ENCODE peak calls at places on chromosomes 7 and 10, in four cellular contexts. One of them, this sample, is unnamed. For H3K4me1, the result is how much of the 10 kb centered on the place peaks cover.

GRCh38 chr7:80916770-80917681 is 1.8 kb downstream of the SEMA3C start:
- DNase-seq in CD4-positive, alpha-beta memory T cell: no peak
- DNase-seq in CD8-positive, alpha-beta memory T cell: no peak
- DNase-seq in transverse colon: no peak
- DNase-seq in this sample: no peak

GRCh38 chr7:128410092-128410665 is 397 bp upstream of the IMPDH1 start:
- DNase-seq in CD4-positive, alpha-beta memory T cell: peak
- DNase-seq in CD8-positive, alpha-beta memory T cell: peak
- DNase-seq in transverse colon: peak
- DNase-seq in this sample: no peak

GRCh38 chr10:30827531-30828120 is 198.1 kb upstream of the LYZL2 start:
- DNase-seq in CD4-positive, alpha-beta memory T cell: no peak
- DNase-seq in CD8-positive, alpha-beta memory T cell: no peak
- DNase-seq in transverse colon: no peak
- DNase-seq in this sample: no peak

GRCh38 chr7:2516194-2516555 is 3.4 kb upstream of the LFNG start:
- DNase-seq in CD4-positive, alpha-beta memory T cell: no peak
- DNase-seq in CD8-positive, alpha-beta memory T cell: no peak
- DNase-seq in transverse colon: no peak
- DNase-seq in this sample: no peak

GRCh38 chr7:130486114-130486962 is 5.5 kb upstream of the MEST start:
- DNase-seq in CD4-positive, alpha-beta memory T cell: peak
- DNase-seq in CD8-positive, alpha-beta memory T cell: peak
- DNase-seq in transverse colon: peak
- DNase-seq in this sample: peak

GRCh38 chr10:71973777-71974488 is 9.7 kb downstream of the CHST3 start:
- DNase-seq in CD4-positive, alpha-beta memory T cell: no peak
- DNase-seq in CD8-positive, alpha-beta memory T cell: no peak
- DNase-seq in transverse colon: no peak
- DNase-seq in this sample: peak

GRCh38 chr10:96271017-96271815 is at the start of gene BLNK:
- DNase-seq in CD4-positive, alpha-beta memory T cell: no peak
- DNase-seq in CD8-positive, alpha-beta memory T cell: no peak
- DNase-seq in transverse colon: peak
- DNase-seq in this sample: peak

GRCh38 chr7:139918488-139918887 is 89.4 kb downstream of the TBXAS1 start:
- DNase-seq in CD4-positive, alpha-beta memory T cell: no peak
- DNase-seq in CD8-positive, alpha-beta memory T cell: no peak
- DNase-seq in transverse colon: no peak
- DNase-seq in this sample: peak

GRCh38 chr10:128210215-128211063 is 84.2 kb upstream of the MKI67 start:
- DNase-seq in CD4-positive, alpha-beta memory T cell: peak
- DNase-seq in CD8-positive, alpha-beta memory T cell: peak
- DNase-seq in transverse colon: peak
- DNase-seq in this sample: peak

GRCh38 chr10:72692057-72692891 is at the start of gene MCU:
- DNase-seq in CD4-positive, alpha-beta memory T cell: peak
- DNase-seq in CD8-positive, alpha-beta memory T cell: peak
- DNase-seq in transverse colon: peak
- DNase-seq in this sample: peak

GRCh38 chr10:4656576-4657194 is 169.3 kb upstream of the AKR1E2 start:
- DNase-seq in CD4-positive, alpha-beta memory T cell: peak
- DNase-seq in CD8-positive, alpha-beta memory T cell: peak
- DNase-seq in transverse colon: peak
- DNase-seq in this sample: peak

GRCh38 chr7:36011588-36011965 is 141.5 kb upstream of the EEPD1 start:
- DNase-seq in CD4-positive, alpha-beta memory T cell: no peak
- DNase-seq in CD8-positive, alpha-beta memory T cell: no peak
- DNase-seq in transverse colon: no peak
- DNase-seq in this sample: no peak

GRCh38 chr7:5177060-5177459 is 13.0 kb upstream of the WIPI2 start:
- DNase-seq in CD4-positive, alpha-beta memory T cell: no peak
- DNase-seq in CD8-positive, alpha-beta memory T cell: no peak
- DNase-seq in transverse colon: peak
- DNase-seq in this sample: peak

GRCh38 chr7:99953649-99954048 is 22.2 kb downstream of the AZGP1 start:
- DNase-seq in CD4-positive, alpha-beta memory T cell: no peak
- DNase-seq in CD8-positive, alpha-beta memory T cell: no peak
- DNase-seq in transverse colon: no peak
- DNase-seq in this sample: no peak

GRCh38 chr7:157412491-157413180 is 75.8 kb downstream of the DNAJB6 start:
- DNase-seq in CD4-positive, alpha-beta memory T cell: no peak
- DNase-seq in CD8-positive, alpha-beta memory T cell: no peak
- DNase-seq in transverse colon: no peak
- DNase-seq in this sample: no peak

GRCh38 chr7:82810558-82811259 is 352.0 kb downstream of the PCLO start:
- DNase-seq in CD4-positive, alpha-beta memory T cell: no peak
- DNase-seq in CD8-positive, alpha-beta memory T cell: no peak
- DNase-seq in transverse colon: no peak
- DNase-seq in this sample: peak

GRCh38 chr10:77641788-77642397 is 4.3 kb upstream of the KCNMA1 start:
- DNase-seq in CD4-positive, alpha-beta memory T cell: peak
- DNase-seq in CD8-positive, alpha-beta memory T cell: no peak
- DNase-seq in transverse colon: peak
- DNase-seq in this sample: peak

GRCh38 chr10:31190488-31190887 is 128.5 kb upstream of the ZEB1 start:
- DNase-seq in CD4-positive, alpha-beta memory T cell: no peak
- DNase-seq in CD8-positive, alpha-beta memory T cell: no peak
- DNase-seq in transverse colon: no peak
- DNase-seq in this sample: no peak

GRCh38 chr7:28093617-28094232 is 86.9 kb downstream of the JAZF1 start:
- DNase-seq in CD4-positive, alpha-beta memory T cell: peak
- DNase-seq in CD8-positive, alpha-beta memory T cell: no peak
- DNase-seq in transverse colon: peak
- DNase-seq in this sample: peak

GRCh38 chr7:42351313-42351935 is 114.4 kb upstream of the GLI3 start:
- DNase-seq in CD4-positive, alpha-beta memory T cell: no peak
- DNase-seq in CD8-positive, alpha-beta memory T cell: no peak
- DNase-seq in transverse colon: no peak
- DNase-seq in this sample: no peak

GRCh38 chr7:48389977-48390376 is 218.7 kb downstream of the ABCA13 start:
- DNase-seq in CD4-positive, alpha-beta memory T cell: no peak
- DNase-seq in CD8-positive, alpha-beta memory T cell: no peak
- DNase-seq in transverse colon: no peak
- DNase-seq in this sample: no peak

GRCh38 chr7:26397326-26397725 is 105.7 kb downstream of the SNX10 start:
- DNase-seq in CD4-positive, alpha-beta memory T cell: no peak
- DNase-seq in CD8-positive, alpha-beta memory T cell: no peak
- DNase-seq in transverse colon: no peak
- DNase-seq in this sample: peak

GRCh38 chr10:125125951-125126735 is 34.2 kb downstream of the CTBP2 start:
- DNase-seq in CD4-positive, alpha-beta memory T cell: no peak
- DNase-seq in CD8-positive, alpha-beta memory T cell: no peak
- DNase-seq in transverse colon: no peak
- DNase-seq in this sample: no peak

GRCh38 chr10:132508497-132509443 is 28.8 kb upstream of the INPP5A start:
- DNase-seq in CD4-positive, alpha-beta memory T cell: no peak
- DNase-seq in CD8-positive, alpha-beta memory T cell: no peak
- DNase-seq in transverse colon: no peak
- DNase-seq in this sample: peak

GRCh38 chr10:63268798-63269503 is 135.8 kb downstream of the NRBF2 start:
- DNase-seq in CD4-positive, alpha-beta memory T cell: peak
- DNase-seq in CD8-positive, alpha-beta memory T cell: peak
- DNase-seq in transverse colon: peak
- DNase-seq in this sample: peak

GRCh38 chr7:66758964-66759628 is 18.6 kb downstream of the RABGEF1 start:
- DNase-seq in CD4-positive, alpha-beta memory T cell: no peak
- DNase-seq in CD8-positive, alpha-beta memory T cell: no peak
- DNase-seq in transverse colon: no peak
- DNase-seq in this sample: no peak

GRCh38 chr7:31873816-31874597 is 187.0 kb downstream of the PPP1R17 start:
- DNase-seq in CD4-positive, alpha-beta memory T cell: no peak
- DNase-seq in CD8-positive, alpha-beta memory T cell: no peak
- DNase-seq in transverse colon: no peak
- DNase-seq in this sample: no peak

GRCh38 chr7:22572937-22573336 is 72.9 kb upstream of the STEAP1B start:
- DNase-seq in CD4-positive, alpha-beta memory T cell: no peak
- DNase-seq in CD8-positive, alpha-beta memory T cell: no peak
- DNase-seq in transverse colon: no peak
- DNase-seq in this sample: no peak
- H3K4me1 ChIP-seq in CD4-positive, alpha-beta memory T cell: under half
- H3K4me1 ChIP-seq in CD8-positive, alpha-beta memory T cell: under half
- H3K4me1 ChIP-seq in transverse colon: under half
- H3K4me1 ChIP-seq in this sample: under half

GRCh38 chr10:6600224-6600987 is 20.3 kb upstream of the PRKCQ start:
- DNase-seq in CD4-positive, alpha-beta memory T cell: no peak
- DNase-seq in CD8-positive, alpha-beta memory T cell: no peak
- DNase-seq in transverse colon: no peak
- DNase-seq in this sample: no peak

GRCh38 chr10:6595499-6595898 is 15.4 kb upstream of the PRKCQ start:
- DNase-seq in CD4-positive, alpha-beta memory T cell: no peak
- DNase-seq in CD8-positive, alpha-beta memory T cell: no peak
- DNase-seq in transverse colon: no peak
- DNase-seq in this sample: no peak

GRCh38 chr10:6598679-6599078 is 18.6 kb upstream of the PRKCQ start:
- DNase-seq in CD4-positive, alpha-beta memory T cell: no peak
- DNase-seq in CD8-positive, alpha-beta memory T cell: no peak
- DNase-seq in transverse colon: no peak
- DNase-seq in this sample: no peak

GRCh38 chr10:6601224-6601805 is 21.2 kb upstream of the PRKCQ start:
- DNase-seq in CD4-positive, alpha-beta memory T cell: peak
- DNase-seq in CD8-positive, alpha-beta memory T cell: peak
- DNase-seq in transverse colon: no peak
- DNase-seq in this sample: no peak

DNA sequence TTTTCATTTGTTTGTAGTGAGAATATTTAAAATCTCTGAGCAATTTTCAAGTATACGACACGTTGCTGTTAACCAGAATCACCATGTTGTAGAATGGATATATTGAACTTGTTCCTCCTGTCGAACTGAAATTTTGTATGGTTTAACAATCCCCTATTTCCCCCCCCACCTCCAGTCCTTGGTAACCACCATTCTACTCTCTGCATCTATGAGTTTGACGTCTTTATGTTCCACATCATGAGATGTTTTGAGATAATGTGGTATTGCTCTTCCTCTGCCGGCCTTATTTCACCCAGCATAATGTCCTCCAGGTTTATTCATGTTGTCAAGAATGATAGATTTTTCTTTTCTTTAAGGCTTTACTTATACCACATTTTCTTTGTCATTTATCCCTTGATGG is 17.4 kb upstream of the PRKCQ start:
- DNase-seq in CD4-positive, alpha-beta memory T cell: no peak
- DNase-seq in CD8-positive, alpha-beta memory T cell: no peak
- DNase-seq in transverse colon: no peak
- DNase-seq in this sample: no peak
- H3K27ac ChIP-seq in CD4-positive, alpha-beta memory T cell: no peak
- H3K27ac ChIP-seq in CD8-positive, alpha-beta memory T cell: no peak
- H3K27ac ChIP-seq in transverse colon: no peak
- H3K27ac ChIP-seq in this sample: no peak

GRCh38 chr10:80507484-80507880 is 30.2 kb upstream of the SH2D4B start:
- DNase-seq in CD4-positive, alpha-beta memory T cell: no peak
- DNase-seq in CD8-positive, alpha-beta memory T cell: no peak
- DNase-seq in transverse colon: no peak
- DNase-seq in this sample: no peak
- H3K4me1 ChIP-seq in CD4-positive, alpha-beta memory T cell: under half
- H3K4me1 ChIP-seq in CD8-positive, alpha-beta memory T cell: half or more
- H3K4me1 ChIP-seq in transverse colon: under half
- H3K4me1 ChIP-seq in this sample: under half

GRCh38 chr7:44449531-44449930 is 40.9 kb downstream of the NUDCD3 start:
- DNase-seq in CD4-positive, alpha-beta memory T cell: no peak
- DNase-seq in CD8-positive, alpha-beta memory T cell: no peak
- DNase-seq in transverse colon: no peak
- DNase-seq in this sample: no peak
- H3K27ac ChIP-seq in CD4-positive, alpha-beta memory T cell: no peak
- H3K27ac ChIP-seq in CD8-positive, alpha-beta memory T cell: no peak
- H3K27ac ChIP-seq in transverse colon: no peak
- H3K27ac ChIP-seq in this sample: no peak

DNA sequence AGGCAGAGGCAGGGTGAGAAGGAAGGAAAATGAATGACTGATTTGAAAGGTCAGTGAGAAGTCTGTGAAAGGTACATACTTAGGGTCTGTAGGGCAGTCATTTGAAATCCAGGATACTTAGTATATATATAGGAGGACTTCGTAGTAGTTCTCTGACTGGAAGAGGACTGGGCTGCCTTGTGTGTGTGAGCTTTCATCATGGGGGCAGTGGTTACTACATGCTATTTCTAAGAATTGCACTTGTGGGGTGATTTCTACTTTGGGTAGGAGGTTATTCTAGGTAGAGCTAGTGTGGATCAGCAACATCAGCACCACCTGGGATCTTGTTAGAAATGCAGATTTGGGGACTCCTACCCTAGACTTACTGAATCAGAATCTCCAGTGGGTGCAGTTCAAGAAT is 104.1 kb downstream of the AUTS2 start:
- DNase-seq in CD4-positive, alpha-beta memory T cell: no peak
- DNase-seq in CD8-positive, alpha-beta memory T cell: no peak
- DNase-seq in transverse colon: no peak
- DNase-seq in this sample: no peak
- H3K4me1 ChIP-seq in CD4-positive, alpha-beta memory T cell: under half
- H3K4me1 ChIP-seq in CD8-positive, alpha-beta memory T cell: under half
- H3K4me1 ChIP-seq in transverse colon: under half
- H3K4me1 ChIP-seq in this sample: under half

DNA sequence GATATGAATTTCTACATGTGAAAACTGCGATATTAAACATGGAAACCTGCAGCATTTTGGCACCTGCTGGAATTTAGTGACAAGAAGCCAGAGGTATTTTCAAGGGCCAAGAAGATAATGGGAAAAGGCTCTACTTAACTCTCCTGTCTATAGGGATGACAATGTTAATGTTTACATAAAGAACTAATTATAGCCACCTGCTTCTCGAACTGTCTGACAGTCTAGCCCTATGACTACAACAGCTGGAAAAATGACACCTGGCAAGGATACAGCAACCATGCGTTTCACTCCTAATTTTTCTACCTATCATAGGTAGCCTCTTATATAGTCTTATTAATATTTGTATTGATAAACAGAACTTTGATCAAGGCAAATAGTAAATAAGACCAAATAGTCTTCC is 49.6 kb downstream of the MAGI2 start:
- DNase-seq in CD4-positive, alpha-beta memory T cell: no peak
- DNase-seq in CD8-positive, alpha-beta memory T cell: no peak
- DNase-seq in transverse colon: no peak
- DNase-seq in this sample: no peak
- H3K27ac ChIP-seq in CD4-positive, alpha-beta memory T cell: no peak
- H3K27ac ChIP-seq in CD8-positive, alpha-beta memory T cell: no peak
- H3K27ac ChIP-seq in transverse colon: no peak
- H3K27ac ChIP-seq in this sample: no peak

DNA sequence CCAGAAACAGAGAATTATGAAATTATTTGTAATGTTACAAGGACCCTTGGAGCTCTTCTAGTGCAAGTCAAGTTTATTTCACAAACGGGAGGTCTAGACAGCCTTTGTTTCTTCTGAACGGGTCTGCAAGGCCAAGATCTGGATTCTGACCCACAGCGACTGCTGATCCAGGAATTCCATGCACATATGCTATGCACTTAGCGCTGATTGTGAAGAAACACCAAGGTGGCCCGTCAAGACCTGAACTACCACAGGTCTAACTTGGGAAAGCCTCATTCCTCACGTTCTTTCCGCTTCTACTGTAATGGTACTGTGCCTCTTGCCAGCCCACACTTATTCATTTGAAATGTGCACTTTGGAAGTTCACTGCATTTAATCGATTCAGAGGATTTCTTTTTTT is 249.7 kb upstream of the C7orf33 start:
- DNase-seq in CD4-positive, alpha-beta memory T cell: no peak
- DNase-seq in CD8-positive, alpha-beta memory T cell: no peak
- DNase-seq in transverse colon: no peak
- DNase-seq in this sample: no peak
- H3K4me1 ChIP-seq in CD4-positive, alpha-beta memory T cell: under half
- H3K4me1 ChIP-seq in CD8-positive, alpha-beta memory T cell: under half
- H3K4me1 ChIP-seq in transverse colon: under half
- H3K4me1 ChIP-seq in this sample: under half